ENCODE peak calls at places on chromosomes 5 and 9, in nine cellular contexts. E, H, Q, F, Y, C, I, A and M are unnamed samples.

GRCh38 chr5:65722575-65723424 is 795 bp downstream of the NLN start:
- DNase-seq in A (peak; percentile 28), F (peak; percentile 83), E (peak; percentile 47), I (no peak), H (peak; percentile 15), Q (peak; percentile 65), Y (no peak), C (peak; percentile 23), M (peak; percentile 74)

GRCh38 chr5:51983161-51983560 is 599.9 kb downstream of the ISL1 start:
- DNase-seq in H (no peak), A (no peak), Q (no peak), F (no peak), C (no peak), E (no peak), I (no peak), Y (no peak), M (no peak)

GRCh38 chr5:90965110-90965676 is 406.6 kb downstream of the ADGRV1 start:
- DNase-seq in Y (no peak), A (no peak), I (no peak), E (no peak), C (no peak), Q (no peak), H (no peak), F (no peak), M (no peak)

GRCh38 chr5:174229640-174230350 is 184.3 kb downstream of the NSG2 start:
- DNase-seq in F (peak; percentile 78), C (no peak), I (no peak), Y (peak; percentile 37), H (no peak), E (no peak), Q (no peak), A (no peak), M (no peak)

GRCh38 chr9:130835441-130836298 is 616 bp downstream of the ABL1 start:
- DNase-seq in H (peak; percentile 32), E (peak; percentile 74), C (no peak), Q (peak; percentile 4), Y (no peak), F (peak; percentile 63), A (peak; percentile 67), I (peak; percentile 53), M (peak; percentile 83)

GRCh38 chr5:34627794-34628193 is 28.3 kb upstream of the RAI14 start:
- DNase-seq in C (no peak), E (no peak), H (no peak), A (no peak), Y (peak; percentile 58), Q (no peak), F (peak; percentile 63), I (no peak), M (no peak)

GRCh38 chr9:31210982-31211570 is 1173.4 kb upstream of the ACO1 start:
- DNase-seq in H (no peak), Q (no peak), I (peak; percentile 2), C (no peak), F (no peak), E (no peak), A (no peak), Y (no peak), M (peak; percentile 25)

GRCh38 chr5:14153932-14154646 is 10.9 kb downstream of the TRIO start:
- DNase-seq in Y (peak; percentile 82), Q (no peak), A (peak; percentile 80), I (no peak), H (peak; percentile 52), C (peak; percentile 30), F (peak; percentile 85), E (peak; percentile 34), M (peak; percentile 63)

GRCh38 chr5:73295447-73295846 is 122.5 kb downstream of the TMEM174 start:
- DNase-seq in Q (no peak), F (no peak), E (no peak), A (no peak), H (no peak), C (no peak), I (no peak), Y (no peak), M (no peak)

GRCh38 chr5:143055596-143056330 is 285.6 kb downstream of the ARHGAP26 start:
- DNase-seq in A (no peak), I (no peak), Y (no peak), Q (no peak), E (no peak), H (no peak), C (no peak), F (peak; percentile 54), M (no peak)

GRCh38 chr9:128703616-128704355 is 1.5 kb downstream of the PKN3 start:
- DNase-seq in F (no peak), Y (no peak), H (no peak), E (peak; percentile 51), C (no peak), A (peak; percentile 73), I (no peak), Q (no peak), M (no peak)

GRCh38 chr5:181069767-181070491 is 29.9 kb downstream of the BTNL9 start:
- DNase-seq in Q (no peak), H (no peak), E (peak; percentile 70), C (no peak), A (no peak), F (no peak), Y (no peak), I (no peak), M (peak; percentile 89)

GRCh38 chr5:149921597-149921996 is 23.0 kb downstream of the PDE6A start:
- DNase-seq in C (no peak), F (no peak), Q (no peak), I (no peak), H (no peak), A (no peak), Y (no peak), E (no peak), M (no peak)

GRCh38 chr5:179795049-179795862 is 1.5 kb downstream of the LTC4S start:
- DNase-seq in E (peak; percentile 65), A (peak; percentile 52), F (no peak), I (no peak), Q (peak; percentile 56), C (no peak), Y (no peak), H (no peak), M (peak; percentile 78)

GRCh38 chr5:35306716-35307365 is 76.6 kb upstream of the PRLR start:
- DNase-seq in A (no peak), C (no peak), E (no peak), Q (no peak), Y (no peak), H (no peak), F (no peak), I (no peak), M (no peak)

GRCh38 chr5:137282216-137282615 is 216.9 kb downstream of the SPOCK1 start:
- DNase-seq in I (no peak), F (no peak), E (no peak), Y (no peak), H (no peak), C (no peak), Q (no peak), A (peak; percentile 50), M (no peak)

GRCh38 chr5:172603425-172603824 is 37.6 kb upstream of the NEURL1B start:
- DNase-seq in C (no peak), H (no peak), I (no peak), Q (no peak), E (no peak), F (peak; percentile 30), Y (no peak), A (no peak), M (no peak)

GRCh38 chr5:36877667-36878420 is 1.3 kb downstream of the NIPBL start:
- DNase-seq in H (no peak), I (no peak), F (peak; percentile 51), Y (peak; percentile 43), A (no peak), Q (no peak), E (no peak), C (no peak), M (peak; percentile 31)

GRCh38 chr9:5854032-5854792 is 21.3 kb upstream of the ERMP1 start:
- DNase-seq in Q (no peak), A (no peak), Y (no peak), E (no peak), C (no peak), H (no peak), F (no peak), I (no peak), M (no peak)

GRCh38 chr5:32600057-32600622 is 14.8 kb downstream of the SUB1 start:
- DNase-seq in E (no peak), C (no peak), I (no peak), H (no peak), Y (peak; percentile 61), A (no peak), F (peak; percentile 94), Q (no peak), M (no peak)

GRCh38 chr9:24416136-24416535 is 129.6 kb downstream of the IZUMO3 start:
- DNase-seq in I (no peak), Y (no peak), E (no peak), C (no peak), F (peak; percentile 12), H (no peak), Q (no peak), A (no peak), M (no peak)

GRCh38 chr5:1949253-1949652 is 66.5 kb upstream of the IRX4 start:
- DNase-seq in C (no peak), F (no peak), A (no peak), Q (no peak), E (no peak), I (no peak), Y (no peak), H (no peak), M (no peak)

GRCh38 chr9:132669636-132670358 is at the start of gene DDX31:
- DNase-seq in Q (peak; percentile 32), E (peak; percentile 78), A (peak; percentile 93), F (peak; percentile 70), Y (peak; percentile 64), H (peak; percentile 77), I (peak; percentile 87), C (peak; percentile 78), M (peak; percentile 89)

GRCh38 chr9:38084556-38084880 is 15.5 kb upstream of the SHB start:
- DNase-seq in I (no peak), Y (no peak), A (peak; percentile 42), E (no peak), C (peak; percentile 34), H (no peak), Q (no peak), F (no peak), M (no peak)